ENCODE peak calls at places on chromosomes 2 and 18, in four cellular contexts. K is HL-60, B is stomach, W is lung. E is an unnamed sample.

GRCh38 chr18:62486290-62486964 is 36.4 kb upstream of the ZCCHC2 start:
- DNase-seq in K (no peak), B (peak), W (peak), E (peak)

GRCh38 chr2:159133795-159134194 is 152.7 kb downstream of the WDSUB1 start:
- DNase-seq in K (no peak), B (no peak), W (no peak), E (no peak)

GRCh38 chr2:67451086-67451832 is 54.1 kb downstream of the ETAA1 start:
- DNase-seq in K (no peak), B (peak), W (no peak), E (no peak)

GRCh38 chr2:12507295-12507694 is 209.4 kb upstream of the TRIB2 start:
- DNase-seq in K (peak), B (no peak), W (no peak), E (no peak)

GRCh38 chr2:224369028-224369632 is 32.8 kb downstream of the FAM124B start:
- DNase-seq in K (no peak), B (no peak), W (no peak), E (peak)

GRCh38 chr2:40041983-40042382 is 262.9 kb upstream of the THUMPD2 start:
- DNase-seq in K (peak), B (no peak), W (no peak), E (no peak)

GRCh38 chr2:230319211-230319862 is 7.7 kb upstream of the SP140L start:
- DNase-seq in K (no peak), B (no peak), W (no peak), E (no peak)

GRCh38 chr18:76458522-76459311 is 36.3 kb downstream of the ZNF516 start:
- DNase-seq in K (no peak), B (no peak), W (peak), E (peak)

GRCh38 chr18:44851806-44852205 is 171.1 kb downstream of the SETBP1 start:
- DNase-seq in K (no peak), B (no peak), W (no peak), E (no peak)

GRCh38 chr2:48433682-48434081 is 96.3 kb upstream of the STON1 start:
- DNase-seq in K (no peak), B (no peak), W (no peak), E (no peak)

GRCh38 chr2:39954346-39954745 is 175.3 kb upstream of the THUMPD2 start:
- DNase-seq in K (no peak), B (no peak), W (no peak), E (no peak)

GRCh38 chr18:62637807-62638687 is 77.3 kb upstream of the PHLPP1 start:
- DNase-seq in K (peak), B (peak), W (no peak), E (peak)

GRCh38 chr18:13877133-13877532 is 38.2 kb downstream of the MC2R start:
- DNase-seq in K (no peak), B (no peak), W (no peak), E (no peak)

DNA sequence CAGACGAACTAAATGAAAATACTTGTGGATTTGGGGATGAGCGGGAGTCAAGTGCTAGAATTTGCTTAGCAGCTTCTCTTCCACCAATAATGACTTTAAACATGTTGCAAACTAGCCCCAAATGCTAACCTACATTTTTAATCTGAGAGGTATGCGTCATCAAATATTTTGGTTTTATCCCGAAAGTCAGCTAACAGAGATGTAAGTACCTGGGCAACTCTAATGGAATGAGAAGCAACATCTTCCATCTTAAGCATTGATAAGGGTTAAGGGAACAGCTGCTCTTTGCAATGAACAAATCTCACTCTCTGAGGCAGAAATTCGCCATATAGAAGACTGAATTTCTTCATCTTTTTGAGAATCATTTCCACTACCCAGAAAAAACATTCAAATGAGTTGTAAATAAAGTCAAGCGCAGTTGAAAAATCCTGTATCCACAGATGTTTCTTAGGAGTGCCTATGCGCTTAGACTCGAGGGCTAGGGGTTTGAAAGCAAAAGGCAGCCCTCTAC is 926 bp upstream of the YPEL5 start:
- DNase-seq in K (no peak), B (no peak), W (no peak), E (no peak)
- H3K27ac ChIP-seq in K (peak), B (peak), W (peak), E (peak)

DNA sequence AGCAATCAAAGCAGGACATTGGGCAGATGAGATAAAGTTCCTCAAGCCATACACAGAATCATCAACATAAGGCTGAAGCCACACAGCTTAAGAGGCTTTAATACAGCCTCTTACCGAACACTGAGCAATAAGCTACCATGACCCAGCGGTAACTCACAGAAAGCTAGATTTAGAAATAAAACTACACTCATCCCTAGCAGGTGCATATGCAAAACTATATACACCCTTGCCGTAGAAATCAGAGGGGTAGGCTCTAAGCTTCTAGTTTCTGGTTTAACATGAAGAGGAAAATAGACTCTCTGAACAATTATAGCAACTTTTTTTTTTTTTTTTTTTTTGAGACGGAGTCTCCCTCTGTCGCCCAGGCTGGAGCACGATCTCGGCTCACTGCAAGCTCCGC is 428.8 kb upstream of the FIGN start:
- DNase-seq in K (no peak), B (no peak), W (no peak), E (no peak)
- H3K4me3 ChIP-seq in K (no peak), B (no peak), W (no peak), E (no peak)

DNA sequence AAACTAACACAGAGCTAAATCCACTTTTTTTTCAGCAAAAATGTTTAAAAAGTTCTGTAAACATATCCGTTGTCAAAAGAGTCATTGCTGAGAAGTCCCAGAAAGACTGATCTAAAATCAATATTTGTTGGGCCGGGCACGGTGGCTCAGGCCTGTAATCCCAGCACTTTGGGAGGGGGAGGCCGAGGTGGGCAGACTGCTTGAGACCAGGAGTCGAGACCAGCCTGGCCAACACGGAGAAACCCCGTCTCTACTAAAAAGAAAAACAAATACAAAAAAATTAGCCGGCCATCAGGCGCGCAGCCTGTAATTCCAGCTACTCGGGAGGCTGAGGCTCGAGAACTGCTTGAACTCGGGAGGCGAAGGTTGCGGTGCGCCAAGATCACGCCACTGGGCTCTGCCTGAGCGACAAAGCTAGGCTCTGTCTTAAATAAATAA is 1.4 kb downstream of the OLA1 start:
- DNase-seq in K (no peak), B (peak), W (no peak), E (peak)
- H3K27ac ChIP-seq in K (no peak), B (peak), W (no peak), E (no peak)

GRCh38 chr2:65553504-65554074 is 121.2 kb upstream of the SPRED2 start:
- DNase-seq in K (no peak), B (peak), W (no peak), E (no peak)

GRCh38 chr2:65558748-65559147 is 126.3 kb upstream of the SPRED2 start:
- DNase-seq in K (no peak), B (no peak), W (no peak), E (peak)

GRCh38 chr2:65562890-65563289 is 130.5 kb upstream of the SPRED2 start:
- DNase-seq in K (no peak), B (no peak), W (no peak), E (no peak)

GRCh38 chr2:65554765-65555561 is 122.6 kb upstream of the SPRED2 start:
- DNase-seq in K (peak), B (no peak), W (no peak), E (no peak)

DNA sequence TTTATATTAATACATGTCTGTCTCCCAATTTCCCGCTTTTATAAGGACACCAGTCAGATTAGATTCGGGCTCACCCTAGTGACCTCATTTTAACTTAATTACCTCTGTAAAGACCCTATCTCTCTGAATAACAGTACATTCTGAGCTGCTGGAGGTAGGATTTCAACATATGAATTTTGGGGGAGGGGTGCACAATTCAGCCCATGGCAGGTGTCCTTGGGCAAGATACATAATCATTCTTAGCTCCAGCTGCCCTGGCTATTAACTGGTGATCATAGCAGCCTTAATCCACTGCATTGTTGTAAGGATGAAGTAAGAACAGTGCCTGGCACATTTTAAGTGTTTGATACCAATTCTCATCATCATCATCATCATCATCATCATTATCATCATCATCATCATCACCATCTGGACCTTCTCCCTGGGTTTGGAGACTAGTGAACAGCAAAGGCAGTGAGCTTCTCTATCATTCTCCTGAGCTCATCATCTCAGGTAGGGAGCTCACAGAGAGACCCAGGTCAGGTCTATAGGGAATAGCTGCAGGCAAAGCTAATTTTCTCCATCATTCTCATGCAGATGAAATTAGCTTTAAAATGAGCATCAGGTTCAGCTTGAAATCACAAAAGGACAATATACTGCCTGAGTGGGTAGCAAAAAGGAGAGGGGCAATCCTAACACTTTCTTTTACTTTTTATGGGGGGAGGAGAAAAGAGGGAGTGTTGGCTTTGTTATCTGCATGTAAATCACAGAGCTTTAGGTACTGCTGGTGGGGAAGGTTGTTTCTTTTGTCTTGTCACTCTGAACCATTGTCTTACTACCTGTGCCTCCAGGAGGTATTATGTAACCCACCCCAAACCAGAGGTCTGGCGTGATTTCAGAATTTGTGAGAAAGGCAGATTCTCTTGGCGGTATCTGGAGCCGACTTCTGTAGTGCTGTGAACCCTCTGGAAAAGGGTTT is 125.5 kb upstream of the SPRED2 start:
- DNase-seq in K (no peak), B (no peak), W (no peak), E (no peak)
- H3K4me3 ChIP-seq in K (no peak), B (no peak), W (no peak), E (no peak)

DNA sequence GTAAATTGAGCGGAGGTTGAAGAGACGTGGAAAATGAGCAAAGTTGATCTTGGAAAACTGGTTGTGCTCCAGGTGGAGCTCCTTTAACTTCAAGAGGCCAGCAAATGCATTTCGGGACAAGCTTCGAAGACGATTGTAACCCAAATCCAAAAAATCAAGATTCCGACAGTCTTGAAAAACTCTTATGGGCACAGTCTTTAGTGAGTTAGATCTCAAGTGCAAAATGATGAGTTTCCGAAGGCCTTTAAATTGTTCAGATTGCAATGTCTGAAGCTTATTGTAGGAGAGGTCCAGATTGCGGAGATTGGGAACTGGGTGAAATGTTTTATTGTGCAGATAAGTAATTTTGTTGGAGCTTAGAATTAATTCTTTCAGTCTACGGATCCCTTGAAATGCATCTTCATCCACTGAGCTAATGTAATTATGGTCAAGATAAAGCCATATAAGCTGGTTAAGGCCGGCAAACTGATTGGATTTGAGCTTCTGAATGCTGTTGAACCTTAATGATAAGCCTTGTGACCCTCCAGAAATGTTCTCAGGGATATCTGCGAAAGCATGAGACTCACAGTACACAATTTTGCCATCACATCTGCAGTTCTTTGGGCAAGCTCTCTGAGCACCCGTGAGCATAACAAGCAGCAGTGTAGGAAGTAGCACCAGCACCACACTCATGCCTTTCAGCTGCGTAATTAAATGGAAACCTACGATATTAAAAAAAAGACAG is 2.9 kb downstream of the LRRTM4 start:
- DNase-seq in K (no peak), B (no peak), W (no peak), E (no peak)
- H3K27ac ChIP-seq in K (no peak), B (no peak), W (no peak), E (no peak)

DNA sequence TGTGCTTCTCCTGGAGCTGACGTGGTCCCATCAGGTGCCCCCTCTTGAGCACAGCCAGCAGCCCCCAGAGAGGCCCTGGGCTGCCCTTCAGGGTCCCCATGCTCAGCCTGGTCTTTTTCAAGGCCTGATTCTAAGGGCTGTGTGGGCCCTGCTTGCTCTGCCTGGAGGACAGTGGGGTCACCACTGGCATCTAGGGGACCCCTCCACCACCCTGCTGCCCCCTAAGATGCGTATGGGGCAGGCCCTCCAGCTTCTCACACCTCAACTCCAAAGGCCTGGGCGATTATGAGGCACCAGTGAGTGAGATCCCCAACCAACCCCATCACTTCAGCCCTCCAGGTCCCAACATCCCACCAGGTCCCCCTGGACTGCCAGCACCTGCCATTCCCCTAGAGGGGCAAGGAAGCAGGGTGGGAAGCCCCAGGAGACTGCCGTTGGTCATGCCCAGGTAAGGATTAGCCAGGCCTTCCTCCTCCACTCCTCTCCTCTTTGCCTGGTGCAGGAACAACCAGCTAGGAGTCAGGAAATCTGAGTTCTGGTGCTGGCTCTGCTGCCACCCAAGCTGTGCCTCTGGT is 114.4 kb downstream of the SMAD7 start:
- DNase-seq in K (no peak), B (no peak), W (no peak), E (no peak)
- H3K4me3 ChIP-seq in K (no peak), B (no peak), W (no peak), E (no peak)

DNA sequence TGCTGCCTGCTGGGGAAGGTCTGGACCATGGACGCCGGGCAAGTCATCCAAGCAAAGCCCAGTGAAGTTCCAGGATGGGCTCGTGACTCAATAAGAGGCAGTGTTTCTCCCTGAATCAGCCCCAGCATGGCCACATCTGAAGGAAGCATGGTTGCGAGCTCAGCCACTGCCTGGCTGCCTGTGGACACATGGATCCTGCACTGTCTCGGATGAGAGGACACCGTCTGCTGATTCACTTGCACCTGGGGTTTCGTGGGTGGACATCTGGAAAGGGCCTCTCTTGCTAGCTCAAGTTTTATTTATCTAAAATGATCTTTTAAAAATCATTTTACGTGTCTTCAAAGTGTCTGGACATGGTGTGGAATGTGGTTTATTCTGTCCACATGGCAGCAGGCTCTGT is 224.8 kb upstream of the FN1 start:
- DNase-seq in K (no peak), B (no peak), W (no peak), E (no peak)
- H3K27ac ChIP-seq in K (no peak), B (no peak), W (no peak), E (no peak)

DNA sequence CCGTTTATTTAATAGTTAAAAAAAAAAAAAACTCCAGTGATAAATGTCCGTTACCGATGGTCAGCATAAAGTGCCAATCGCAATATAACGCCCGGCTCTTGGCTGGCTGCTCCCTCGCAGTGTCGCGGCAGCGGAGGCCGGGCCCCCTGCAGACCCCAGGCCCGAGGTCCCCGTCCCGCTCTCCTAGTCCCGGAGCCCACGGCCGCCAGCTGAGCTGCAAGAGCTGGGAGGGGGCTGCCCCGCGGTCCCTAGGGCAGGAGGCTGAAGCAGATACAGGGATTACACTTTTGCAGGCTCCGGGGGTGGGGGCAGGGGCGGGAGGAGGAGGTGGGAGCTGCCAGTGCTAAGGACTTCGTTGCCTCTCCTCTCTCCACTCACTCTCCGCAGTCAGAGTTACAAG is 6.9 kb downstream of the OSR1 start:
- DNase-seq in K (no peak), B (no peak), W (no peak), E (peak)
- H3K4me3 ChIP-seq in K (no peak), B (peak), W (no peak), E (peak)